ENCODE peak calls at places on chromosome 7, in nine cellular contexts. U is skeletal muscle cell; Z is T-cell; K is upper lobe of left lung; X is activated CD4-positive, alpha-beta T cell treated with anti-CD3 and anti-CD28 coated beads, Interleukin-2, amount 10 ng/mL, durations not matched to agents 7 days and 5 days; T is NCI-H524; I is anterior cingulate cortex; C is myocyte; E is stimulated activated CD4-positive, alpha-beta T cell treated with anti-CD3 and anti-CD28 coated beads, Interleukin-4, amount 100 ng/mL, for 4 hours. F is an unnamed sample.
A peak's percentile ranks its signal among the peaks of the same experiment; 100 is the strongest.

GRCh38 chr7:83362786-83363185 is 200.1 kb upstream of the PCLO start:
- DNase-seq in U (no peak), Z (no peak), K (no peak), X (no peak), T (no peak), I (no peak), C (no peak), E (no peak), F (no peak)

GRCh38 chr7:115672024-115672423 is 358.5 kb downstream of the TFEC start:
- DNase-seq in U (no peak), Z (no peak), K (no peak), X (no peak), T (no peak), I (no peak), C (no peak), E (no peak), F (no peak)

GRCh38 chr7:116696707-116697106 is 24.7 kb downstream of the MET start:
- DNase-seq in U (no peak), Z (no peak), K (no peak), X (no peak), T (no peak), I (no peak), C (no peak), E (no peak), F (no peak)

GRCh38 chr7:154672659-154673415 is 330.1 kb downstream of the PAXIP1 start:
- DNase-seq in U (no peak), Z (no peak), K (no peak), X (no peak), T (no peak), I (peak; percentile 19), C (no peak), E (no peak), F (no peak)

GRCh38 chr7:115910541-115911164 is 119.9 kb downstream of the TFEC start:
- DNase-seq in U (no peak), Z (no peak), K (no peak), X (no peak), T (no peak), I (no peak), C (peak; percentile 55), E (no peak), F (peak; percentile 26)

GRCh38 chr7:66505531-66506451 is 122.9 kb upstream of the KCTD7 start:
- DNase-seq in U (no peak), Z (peak; percentile 25), K (peak; percentile 89), X (peak; percentile 54), T (peak; percentile 57), I (no peak), C (no peak), E (no peak), F (no peak)

GRCh38 chr7:151728286-151728660 is 148.6 kb downstream of the PRKAG2 start:
- DNase-seq in U (no peak), Z (no peak), K (peak; percentile 45), X (no peak), T (no peak), I (no peak), C (no peak), E (no peak), F (no peak)

GRCh38 chr7:549891-550625 is 30.4 kb upstream of the PDGFA start:
- DNase-seq in U (no peak), Z (no peak), K (peak; percentile 76), X (no peak), T (no peak), I (no peak), C (no peak), E (no peak), F (no peak)

GRCh38 chr7:43873300-43873699 is 4.0 kb upstream of the MRPS24 start:
- DNase-seq in U (peak; percentile 73), Z (no peak), K (no peak), X (no peak), T (no peak), I (no peak), C (peak; percentile 86), E (no peak), F (peak; percentile 62)

GRCh38 chr7:135508853-135509588 is 881 bp downstream of the CNOT4 start:
- DNase-seq in U (no peak), Z (no peak), K (no peak), X (peak; percentile 45), T (peak; percentile 80), I (no peak), C (peak; percentile 53), E (peak; percentile 7), F (no peak)

GRCh38 chr7:100655908-100656674 is at the start of gene ACTL6B:
- DNase-seq in U (no peak), Z (no peak), K (peak; percentile 93), X (peak; percentile 69), T (peak; percentile 60), I (peak; percentile 70), C (peak; percentile 61), E (no peak), F (no peak)

GRCh38 chr7:93773446-93773845 is 117.1 kb downstream of the TFPI2 start:
- DNase-seq in U (no peak), Z (no peak), K (no peak), X (no peak), T (no peak), I (no peak), C (no peak), E (no peak), F (no peak)

F was measured in fibroblast of the conjunctiva.